ENCODE peak calls at places on chromosome 18, in seven cellular contexts. D, C, F, K, I, Y and R are unnamed samples.

GRCh38 chr18:30486856-30487255 is 555.7 kb downstream of the DSC3 start:
- DNase-seq in K (no peak), F (no peak), Y (no peak), C (no peak), D (no peak), I (no peak), R (no peak)

GRCh38 chr18:75727479-75727878 is 300.0 kb upstream of the SMIM21 start:
- DNase-seq in C (peak; percentile 47), Y (no peak), K (peak; percentile 30), F (no peak), I (no peak), D (peak; percentile 43), R (no peak)

GRCh38 chr18:24736686-24737085 is 276.2 kb downstream of the HRH4 start:
- DNase-seq in C (no peak), F (no peak), D (no peak), I (no peak), K (no peak), Y (peak; percentile 90), R (no peak)

GRCh38 chr18:46069524-46069923 is 2.5 kb downstream of the PSTPIP2 start:
- DNase-seq in K (peak; percentile 33), I (no peak), D (no peak), F (no peak), C (no peak), Y (no peak), R (no peak)

GRCh38 chr18:49301608-49302007 is 158.8 kb downstream of the DYM start:
- DNase-seq in I (no peak), F (no peak), Y (no peak), C (no peak), D (no peak), K (no peak), R (no peak)

GRCh38 chr18:45850021-45850420 is 24.5 kb downstream of the SIGLEC15 start:
- DNase-seq in F (no peak), I (no peak), Y (no peak), C (no peak), D (no peak), K (no peak), R (no peak)

GRCh38 chr18:1094408-1094807 is 189.7 kb downstream of the ADCYAP1 start:
- DNase-seq in I (no peak), K (no peak), Y (no peak), C (no peak), D (no peak), F (no peak), R (no peak)

GRCh38 chr18:75043478-75043877 is 165.5 kb downstream of the PTGR3 start:
- DNase-seq in D (no peak), I (no peak), Y (no peak), C (no peak), K (no peak), F (no peak), R (no peak)

GRCh38 chr18:51531496-51531895 is 334.0 kb upstream of the MEX3C start:
- DNase-seq in F (no peak), Y (no peak), C (no peak), I (no peak), D (no peak), K (no peak), R (no peak)

GRCh38 chr18:31102020-31102684 is at the start of gene DSC2:
- DNase-seq in F (no peak), I (no peak), Y (no peak), K (no peak), C (no peak), D (no peak), R (no peak)

GRCh38 chr18:62152844-62153243 is 34.0 kb downstream of the PIGN start:
- DNase-seq in Y (no peak), K (no peak), C (no peak), D (no peak), I (no peak), F (no peak), R (no peak)

GRCh38 chr18:3175195-3175758 is 44.5 kb downstream of the MYOM1 start:
- DNase-seq in D (no peak), I (no peak), K (peak; percentile 11), C (no peak), Y (no peak), F (no peak), R (no peak)

GRCh38 chr18:79926306-79926705 is 25.1 kb downstream of the SLC66A2 start:
- DNase-seq in F (no peak), C (no peak), Y (no peak), D (no peak), I (no peak), K (no peak), R (no peak)

GRCh38 chr18:23844991-23845680 is 155.9 kb downstream of the LAMA3 start:
- DNase-seq in D (no peak), I (no peak), F (no peak), Y (no peak), C (no peak), K (no peak), R (no peak)

GRCh38 chr18:2898131-2898640 is 51.4 kb downstream of the EMILIN2 start:
- DNase-seq in F (no peak), Y (no peak), I (no peak), D (no peak), K (peak; percentile 43), C (peak; percentile 56), R (no peak)

GRCh38 chr18:45328271-45328670 is 287.0 kb upstream of the SLC14A2 start:
- DNase-seq in K (no peak), Y (no peak), I (no peak), C (no peak), D (no peak), F (no peak), R (no peak)

GRCh38 chr18:22391571-22392359 is 25.9 kb downstream of the CTAGE1 start:
- DNase-seq in C (no peak), K (peak; percentile 96), F (no peak), D (peak; percentile 9), Y (no peak), I (no peak), R (no peak)

GRCh38 chr18:48835745-48836191 is 115.0 kb downstream of the SMAD7 start:
- DNase-seq in F (no peak), I (no peak), C (no peak), D (no peak), Y (no peak), K (no peak), R (no peak)

GRCh38 chr18:58761970-58762780 is 90.9 kb downstream of the MALT1 start:
- DNase-seq in I (no peak), Y (no peak), C (no peak), D (no peak), K (no peak), F (no peak), R (no peak)

GRCh38 chr18:23998811-23999210 is 15.7 kb upstream of the TTC39C start:
- DNase-seq in D (no peak), I (no peak), F (no peak), C (no peak), K (no peak), Y (no peak), R (no peak)

GRCh38 chr18:23106575-23106974 is 28.7 kb upstream of the CABLES1 start:
- DNase-seq in K (peak; percentile 96), C (no peak), Y (no peak), F (no peak), D (no peak), I (no peak), R (no peak)

GRCh38 chr18:42486296-42486695 is 531.3 kb downstream of the PIK3C3 start:
- DNase-seq in C (no peak), I (no peak), Y (no peak), F (no peak), K (no peak), D (no peak), R (no peak)

GRCh38 chr18:54358495-54358793 is 738 bp downstream of the C18orf54 start:
- DNase-seq in D (no peak), Y (no peak), F (no peak), K (peak; percentile 10), I (no peak), C (no peak), R (no peak)

GRCh38 chr18:46567196-46567595 is 89.8 kb downstream of the LOXHD1 start:
- DNase-seq in K (no peak), C (no peak), Y (no peak), D (no peak), F (no peak), I (no peak), R (no peak)

GRCh38 chr18:41905786-41906527 is 49.1 kb upstream of the PIK3C3 start:
- DNase-seq in D (no peak), Y (no peak), C (no peak), K (no peak), F (no peak), I (no peak), R (no peak)

GRCh38 chr18:67599277-67599676 is 82.8 kb upstream of the DSEL start:
- DNase-seq in C (no peak), F (no peak), D (no peak), Y (no peak), I (no peak), K (peak; percentile 73), R (no peak)

GRCh38 chr18:23932385-23933067 is 82.0 kb upstream of the TTC39C start:
- DNase-seq in D (no peak), K (no peak), F (no peak), Y (no peak), I (no peak), C (no peak), R (no peak)

GRCh38 chr18:3463052-3463451 is 13.1 kb downstream of the TGIF1 start:
- DNase-seq in I (no peak), Y (no peak), F (no peak), D (no peak), C (no peak), K (peak; percentile 56), R (no peak)

GRCh38 chr18:59516356-59517155 is 157.5 kb upstream of the LMAN1 start:
- DNase-seq in K (peak; percentile 92), C (no peak), Y (no peak), I (no peak), F (no peak), D (no peak), R (no peak)